ENCODE peak calls at places on chromosome 20, in four cellular contexts. S, C, A and X are unnamed samples.

GRCh38 chr20:44979090-44979621 is 12.8 kb downstream of the STK4 start:
- DNase-seq in C (no peak), S (no peak), A (no peak), X (no peak)

GRCh38 chr20:36591854-36592641 is 13.5 kb upstream of the RAB5IF start:
- DNase-seq in C (no peak), A (peak; percentile 57), S (no peak), X (no peak)

GRCh38 chr20:62368629-62369507 is 1.8 kb upstream of the LAMA5 start:
- DNase-seq in A (peak; percentile 85), C (no peak), S (no peak), X (peak; percentile 75)

GRCh38 chr20:54382419-54382818 is 93.0 kb upstream of the DOK5 start:
- DNase-seq in C (no peak), S (no peak), A (no peak), X (no peak)

GRCh38 chr20:49210101-49210749 is 9.0 kb upstream of the DDX27 start:
- DNase-seq in S (no peak), A (no peak), C (no peak), X (no peak)

GRCh38 chr20:23225407-23226060 is 125.1 kb upstream of the NXT1 start:
- DNase-seq in A (peak; percentile 81), C (peak; percentile 47), S (no peak), X (peak; percentile 75)

GRCh38 chr20:52569201-52569600 is 377.6 kb upstream of the ZFP64 start:
- DNase-seq in S (no peak), A (no peak), C (no peak), X (no peak)

GRCh38 chr20:25573288-25574251 is 11.8 kb downstream of the NINL start:
- DNase-seq in A (no peak), S (no peak), C (no peak), X (no peak)

GRCh38 chr20:4787069-4787468 is 65.4 kb downstream of the PRND start:
- DNase-seq in C (no peak), S (no peak), A (no peak), X (no peak)